ENCODE peak calls at places on chromosomes 1 and 21, in five cellular contexts. One of them, this sample, is unnamed.

GRCh38 chr1:38558476-38559179 is 300.9 kb downstream of the RRAGC start:
- DNase-seq in neuronal stem cell: no peak
- DNase-seq in IMR-90: no peak
- DNase-seq in mesendoderm: peak; percentile 82
- DNase-seq in H9: peak; percentile 77
- DNase-seq in this sample: no peak

GRCh38 chr1:213572939-213573647 is 414.7 kb upstream of the PROX1 start:
- DNase-seq in neuronal stem cell: no peak
- DNase-seq in IMR-90: no peak
- DNase-seq in mesendoderm: no peak
- DNase-seq in H9: no peak
- DNase-seq in this sample: no peak

GRCh38 chr1:177571485-177572076 is 398.3 kb downstream of the SEC16B start:
- DNase-seq in neuronal stem cell: no peak
- DNase-seq in IMR-90: no peak
- DNase-seq in mesendoderm: no peak
- DNase-seq in H9: no peak
- DNase-seq in this sample: no peak

GRCh38 chr1:64948905-64949833 is 17.2 kb downstream of the JAK1 start:
- DNase-seq in neuronal stem cell: no peak
- DNase-seq in IMR-90: no peak
- DNase-seq in mesendoderm: peak; percentile 60
- DNase-seq in H9: no peak
- DNase-seq in this sample: peak; percentile 73

GRCh38 chr1:25573961-25574360 is 30.6 kb downstream of the LDLRAP1 start:
- DNase-seq in neuronal stem cell: no peak
- DNase-seq in IMR-90: no peak
- DNase-seq in mesendoderm: no peak
- DNase-seq in H9: no peak
- DNase-seq in this sample: peak; percentile 43

GRCh38 chr1:60875139-60875538 is 207.2 kb upstream of the NFIA start:
- DNase-seq in neuronal stem cell: no peak
- DNase-seq in IMR-90: no peak
- DNase-seq in mesendoderm: no peak
- DNase-seq in H9: no peak
- DNase-seq in this sample: no peak

GRCh38 chr1:233639611-233640010 is 25.7 kb downstream of the KCNK1 start:
- DNase-seq in neuronal stem cell: no peak
- DNase-seq in IMR-90: peak; percentile 9
- DNase-seq in mesendoderm: no peak
- DNase-seq in H9: no peak
- DNase-seq in this sample: no peak

GRCh38 chr1:210536263-210536961 is 207.7 kb downstream of the HHAT start:
- DNase-seq in neuronal stem cell: peak; percentile 15
- DNase-seq in IMR-90: no peak
- DNase-seq in mesendoderm: no peak
- DNase-seq in H9: no peak
- DNase-seq in this sample: peak; percentile 11

GRCh38 chr21:45994738-45995685 is 13.4 kb downstream of the COL6A1 start:
- DNase-seq in neuronal stem cell: no peak
- DNase-seq in IMR-90: no peak
- DNase-seq in mesendoderm: no peak
- DNase-seq in H9: no peak
- DNase-seq in this sample: no peak

GRCh38 chr1:239386453-239387303 is at the start of gene CHRM3:
- DNase-seq in neuronal stem cell: peak; percentile 66
- DNase-seq in IMR-90: no peak
- DNase-seq in mesendoderm: peak; percentile 85
- DNase-seq in H9: peak; percentile 89
- DNase-seq in this sample: peak; percentile 9

GRCh38 chr1:49298304-49298703 is 521.6 kb upstream of the BEND5 start:
- DNase-seq in neuronal stem cell: no peak
- DNase-seq in IMR-90: no peak
- DNase-seq in mesendoderm: no peak
- DNase-seq in H9: peak; percentile 34
- DNase-seq in this sample: no peak

GRCh38 chr1:32742132-32742947 is 39.8 kb upstream of the SYNC start:
- DNase-seq in neuronal stem cell: no peak
- DNase-seq in IMR-90: no peak
- DNase-seq in mesendoderm: peak; percentile 58
- DNase-seq in H9: peak; percentile 75
- DNase-seq in this sample: no peak

GRCh38 chr1:32766328-32766972 is 50.7 kb downstream of the YARS1 start:
- DNase-seq in neuronal stem cell: no peak
- DNase-seq in IMR-90: no peak
- DNase-seq in mesendoderm: no peak
- DNase-seq in H9: peak; percentile 59
- DNase-seq in this sample: no peak

GRCh38 chr1:52152976-52153375 is 11.1 kb downstream of the ZFYVE9 start:
- DNase-seq in neuronal stem cell: no peak
- DNase-seq in IMR-90: peak; percentile 47
- DNase-seq in mesendoderm: no peak
- DNase-seq in H9: no peak
- DNase-seq in this sample: peak; percentile 69

GRCh38 chr1:27099154-27099903 is 55.6 kb downstream of the SLC9A1 start:
- DNase-seq in neuronal stem cell: no peak
- DNase-seq in IMR-90: peak; percentile 83
- DNase-seq in mesendoderm: peak; percentile 68
- DNase-seq in H9: no peak
- DNase-seq in this sample: peak; percentile 74

GRCh38 chr21:26840912-26841311 is 4.3 kb downstream of the ADAMTS1 start:
- DNase-seq in neuronal stem cell: no peak
- DNase-seq in IMR-90: peak; percentile 76
- DNase-seq in mesendoderm: peak; percentile 46
- DNase-seq in H9: no peak
- DNase-seq in this sample: peak; percentile 85

GRCh38 chr1:40011198-40011597 is 29.3 kb upstream of the CAP1 start:
- DNase-seq in neuronal stem cell: no peak
- DNase-seq in IMR-90: no peak
- DNase-seq in mesendoderm: no peak
- DNase-seq in H9: no peak
- DNase-seq in this sample: no peak

GRCh38 chr1:32733573-32734321 is 31.2 kb upstream of the SYNC start:
- DNase-seq in neuronal stem cell: peak; percentile 55
- DNase-seq in IMR-90: peak; percentile 64
- DNase-seq in mesendoderm: peak; percentile 74
- DNase-seq in H9: no peak
- DNase-seq in this sample: no peak

GRCh38 chr1:152533327-152533938 is 19.2 kb downstream of the CRCT1 start:
- DNase-seq in neuronal stem cell: peak; percentile 2
- DNase-seq in IMR-90: peak; percentile 15
- DNase-seq in mesendoderm: peak; percentile 57
- DNase-seq in H9: no peak
- DNase-seq in this sample: peak; percentile 82

GRCh38 chr1:205374205-205375078 is 17.7 kb upstream of the KLHDC8A start:
- DNase-seq in neuronal stem cell: no peak
- DNase-seq in IMR-90: peak; percentile 89
- DNase-seq in mesendoderm: no peak
- DNase-seq in H9: no peak
- DNase-seq in this sample: no peak

GRCh38 chr1:205376739-205377138 is 20.0 kb upstream of the KLHDC8A start:
- DNase-seq in neuronal stem cell: no peak
- DNase-seq in IMR-90: no peak
- DNase-seq in mesendoderm: peak; percentile 54
- DNase-seq in H9: no peak
- DNase-seq in this sample: no peak

GRCh38 chr1:205373022-205373421 is 16.3 kb upstream of the KLHDC8A start:
- DNase-seq in neuronal stem cell: no peak
- DNase-seq in IMR-90: peak; percentile 16
- DNase-seq in mesendoderm: peak; percentile 47
- DNase-seq in H9: no peak
- DNase-seq in this sample: no peak

GRCh38 chr1:205377355-205377754 is 20.6 kb upstream of the KLHDC8A start:
- DNase-seq in neuronal stem cell: no peak
- DNase-seq in IMR-90: no peak
- DNase-seq in mesendoderm: no peak
- DNase-seq in H9: no peak
- DNase-seq in this sample: no peak

GRCh38 chr1:205375816-205376545 is 19.3 kb upstream of the KLHDC8A start:
- DNase-seq in neuronal stem cell: peak; percentile 49
- DNase-seq in IMR-90: peak; percentile 68
- DNase-seq in mesendoderm: peak; percentile 85
- DNase-seq in H9: peak; percentile 75
- DNase-seq in this sample: peak; percentile 36
- H2BK5ac ChIP-seq in neuronal stem cell: no peak overlapping the region
- H2BK5ac ChIP-seq in IMR-90: no peak overlapping the region
- H2BK5ac ChIP-seq in mesendoderm: no peak overlapping the region
- H2BK5ac ChIP-seq in H9: no peak overlapping the region
- H2BK5ac ChIP-seq in this sample: no peak overlapping the region

DNA sequence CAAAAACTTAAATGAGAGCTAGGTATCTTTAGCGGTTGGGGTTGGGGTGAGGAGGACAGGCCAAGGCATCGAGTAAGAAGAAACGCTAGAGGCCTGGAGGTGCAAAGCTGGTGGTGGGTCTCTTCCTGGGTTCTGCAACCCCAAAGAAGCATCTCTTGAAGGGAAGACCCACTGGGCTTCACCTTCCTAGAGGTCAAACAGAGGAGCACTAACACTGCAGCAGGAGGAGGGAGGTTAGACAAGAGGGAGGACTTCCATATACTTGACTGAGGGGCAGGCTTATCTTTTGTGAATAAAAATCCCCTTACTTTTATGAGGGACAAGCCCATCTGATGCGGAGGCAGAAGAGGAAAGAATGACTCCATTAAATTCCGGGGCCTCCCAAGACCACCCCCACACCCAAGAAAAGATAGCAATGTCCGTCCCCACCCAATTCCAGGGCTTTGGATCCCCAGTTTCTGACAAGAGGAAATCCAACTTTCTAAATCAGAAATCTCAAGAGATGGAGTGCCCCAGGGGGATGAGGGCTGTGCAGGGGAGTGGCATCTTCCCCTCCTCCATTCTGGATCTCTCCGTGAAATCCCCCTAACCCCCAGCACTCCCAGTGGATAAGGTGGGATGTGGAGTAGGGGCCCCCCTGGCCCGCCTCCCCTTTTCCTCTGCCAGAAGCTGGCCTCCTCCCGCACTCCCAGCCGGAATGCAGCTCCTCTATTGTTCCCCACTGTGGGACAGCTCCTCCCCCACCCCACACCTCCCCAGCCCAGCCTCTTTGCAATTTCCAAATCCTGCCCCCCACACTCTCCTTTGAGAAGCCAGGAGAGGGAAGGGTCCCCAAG is 2.3 kb downstream of the MEX3A start:
- DNase-seq in neuronal stem cell: no peak
- DNase-seq in IMR-90: no peak
- DNase-seq in mesendoderm: no peak
- DNase-seq in H9: peak; percentile 32
- DNase-seq in this sample: no peak
- H2BK5ac ChIP-seq in neuronal stem cell: peak overlapping the region; percentile 82
- H2BK5ac ChIP-seq in IMR-90: no peak overlapping the region
- H2BK5ac ChIP-seq in mesendoderm: peak overlapping the region; percentile 73
- H2BK5ac ChIP-seq in H9: no peak overlapping the region
- H2BK5ac ChIP-seq in this sample: no peak overlapping the region

DNA sequence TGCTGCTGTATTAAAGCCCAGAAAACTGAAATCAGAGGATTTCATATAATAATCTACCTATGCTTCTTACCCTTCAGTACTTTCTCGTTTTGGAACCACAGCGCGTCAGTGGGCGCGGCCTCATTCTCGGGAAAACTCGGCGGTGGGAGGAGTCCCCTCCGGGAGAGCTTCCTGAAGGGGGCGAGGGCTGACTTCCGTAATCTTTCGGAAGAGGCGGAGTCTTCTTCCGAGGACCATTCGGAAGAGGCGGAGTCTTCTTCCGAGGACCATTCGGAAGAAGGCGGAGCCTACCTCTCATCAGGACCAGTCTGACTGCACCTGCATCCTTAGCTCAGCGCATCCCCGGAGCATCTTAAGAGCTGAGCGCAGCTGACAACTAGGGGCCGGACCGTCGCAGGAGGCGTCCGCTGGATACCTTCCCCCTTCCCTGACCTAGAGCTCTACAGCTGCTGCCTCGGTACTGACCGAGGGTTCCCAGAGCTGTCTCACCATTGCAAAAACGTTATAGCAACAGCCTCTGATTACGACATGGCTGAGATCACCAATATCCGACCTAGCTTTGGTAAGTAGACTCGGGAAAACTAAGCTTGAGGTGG is at the start of gene SYT11:
- DNase-seq in neuronal stem cell: peak; percentile 94
- DNase-seq in IMR-90: peak; percentile 94
- DNase-seq in mesendoderm: peak; percentile 99
- DNase-seq in H9: peak; percentile 94
- DNase-seq in this sample: peak; percentile 99
- H2BK5ac ChIP-seq in neuronal stem cell: peak within 1 kb of the TSS; percentile 72
- H2BK5ac ChIP-seq in IMR-90: peak within 1 kb of the TSS; percentile 92
- H2BK5ac ChIP-seq in mesendoderm: no peak within 1 kb of the TSS
- H2BK5ac ChIP-seq in H9: no peak within 1 kb of the TSS
- H2BK5ac ChIP-seq in this sample: no peak within 1 kb of the TSS

GRCh38 chr1:117169871-117170596 is 40.7 kb downstream of the VTCN1 start:
- DNase-seq in neuronal stem cell: no peak
- DNase-seq in IMR-90: no peak
- DNase-seq in mesendoderm: peak; percentile 44
- DNase-seq in H9: no peak
- DNase-seq in this sample: no peak
- H2BK5ac ChIP-seq in neuronal stem cell: no peak overlapping the region
- H2BK5ac ChIP-seq in IMR-90: no peak overlapping the region
- H2BK5ac ChIP-seq in mesendoderm: no peak overlapping the region
- H2BK5ac ChIP-seq in H9: no peak overlapping the region
- H2BK5ac ChIP-seq in this sample: no peak overlapping the region

DNA sequence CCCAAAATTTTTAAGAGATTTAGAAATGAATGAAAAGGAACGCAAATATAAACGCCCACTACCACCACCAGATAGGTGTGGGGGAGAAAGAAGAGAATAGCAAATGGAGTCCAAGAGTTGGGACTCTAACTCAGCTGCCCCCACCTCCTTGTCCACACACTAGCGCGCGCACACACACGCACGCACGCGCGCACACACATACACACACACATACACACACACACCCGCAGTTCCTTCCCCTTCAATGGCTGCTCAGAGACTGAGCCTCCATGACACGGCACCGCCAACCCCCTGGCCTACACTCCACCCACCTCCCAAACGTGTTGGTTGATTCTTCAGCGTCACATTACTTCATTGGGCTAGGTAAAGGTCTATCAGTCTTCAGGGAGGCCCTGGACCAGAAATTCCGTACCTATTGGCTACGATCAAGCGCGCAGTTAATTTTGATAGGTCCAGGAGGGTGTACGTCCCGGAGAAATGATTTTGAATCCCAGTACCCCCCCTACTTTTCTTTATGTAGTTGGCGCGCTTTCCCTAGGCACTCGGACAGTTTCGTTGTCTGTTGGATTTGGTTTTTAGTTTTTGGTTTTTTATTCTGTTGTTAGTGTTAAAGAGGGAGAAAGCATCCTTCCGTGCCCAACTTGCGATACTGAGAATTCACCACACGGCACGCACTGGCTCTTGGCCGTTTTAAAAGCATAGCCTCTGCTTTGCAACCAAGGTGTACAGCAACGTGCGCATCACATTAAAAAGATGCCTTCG is at the start of gene ANP32E:
- DNase-seq in neuronal stem cell: peak; percentile 99
- DNase-seq in IMR-90: peak; percentile 100
- DNase-seq in mesendoderm: peak; percentile 100
- DNase-seq in H9: peak; percentile 97
- DNase-seq in this sample: peak; percentile 96
- H2BK5ac ChIP-seq in neuronal stem cell: peak within 1 kb of the TSS; percentile 94
- H2BK5ac ChIP-seq in IMR-90: peak within 1 kb of the TSS; percentile 70
- H2BK5ac ChIP-seq in mesendoderm: peak within 1 kb of the TSS; percentile 81
- H2BK5ac ChIP-seq in H9: peak within 1 kb of the TSS; percentile 37
- H2BK5ac ChIP-seq in this sample: peak within 1 kb of the TSS; percentile 94

This sample was measured in trophoblast cell.